ENCODE peak calls at places on chromosomes 11 and 22, in six cellular contexts. One of them, this sample, is unnamed.

GRCh38 chr11:106031210-106031845 is 9.3 kb upstream of the MSANTD4 start:
- DNase-seq in EH: no peak
- DNase-seq in astrocyte of the spinal cord: no peak
- DNase-seq in NCI-H748 treated with DMSO at 0.1 percent for 48 hours: no peak
- DNase-seq in esophagus squamous epithelium: no peak
- DNase-seq in germinal center: no peak
- DNase-seq in this sample: peak

GRCh38 chr11:66891849-66892660 is 35.2 kb downstream of the LRFN4 start:
- DNase-seq in esophagus squamous epithelium: no peak
- DNase-seq in germinal center: no peak
- DNase-seq in NCI-H748 treated with DMSO at 0.1 percent for 48 hours: no peak
- DNase-seq in astrocyte of the spinal cord: peak
- DNase-seq in EH: peak
- DNase-seq in this sample: peak

GRCh38 chr11:120882237-120882636 is 141.7 kb upstream of the TBCEL start:
- DNase-seq in astrocyte of the spinal cord: no peak
- DNase-seq in EH: no peak
- DNase-seq in NCI-H748 treated with DMSO at 0.1 percent for 48 hours: no peak
- DNase-seq in germinal center: no peak
- DNase-seq in esophagus squamous epithelium: no peak
- DNase-seq in this sample: no peak

GRCh38 chr11:1202154-1202775 is 20.6 kb upstream of the MUC5B start:
- DNase-seq in NCI-H748 treated with DMSO at 0.1 percent for 48 hours: no peak
- DNase-seq in esophagus squamous epithelium: no peak
- DNase-seq in germinal center: no peak
- DNase-seq in EH: no peak
- DNase-seq in astrocyte of the spinal cord: no peak
- DNase-seq in this sample: no peak

GRCh38 chr11:116840224-116840745 is 2.9 kb upstream of the APOA1 start:
- DNase-seq in astrocyte of the spinal cord: no peak
- DNase-seq in germinal center: no peak
- DNase-seq in esophagus squamous epithelium: no peak
- DNase-seq in NCI-H748 treated with DMSO at 0.1 percent for 48 hours: no peak
- DNase-seq in EH: peak
- DNase-seq in this sample: no peak

GRCh38 chr11:69053169-69053477 is 4.4 kb downstream of the TPCN2 start:
- DNase-seq in esophagus squamous epithelium: no peak
- DNase-seq in germinal center: no peak
- DNase-seq in EH: no peak
- DNase-seq in NCI-H748 treated with DMSO at 0.1 percent for 48 hours: no peak
- DNase-seq in astrocyte of the spinal cord: no peak
- DNase-seq in this sample: no peak

GRCh38 chr11:48052183-48053040 is 72.1 kb downstream of the PTPRJ start:
- DNase-seq in astrocyte of the spinal cord: peak
- DNase-seq in esophagus squamous epithelium: no peak
- DNase-seq in EH: peak
- DNase-seq in NCI-H748 treated with DMSO at 0.1 percent for 48 hours: no peak
- DNase-seq in germinal center: no peak
- DNase-seq in this sample: no peak

GRCh38 chr11:127506647-127507046 is 506.1 kb upstream of the KIRREL3 start:
- DNase-seq in astrocyte of the spinal cord: no peak
- DNase-seq in NCI-H748 treated with DMSO at 0.1 percent for 48 hours: no peak
- DNase-seq in germinal center: no peak
- DNase-seq in esophagus squamous epithelium: no peak
- DNase-seq in EH: no peak
- DNase-seq in this sample: no peak

GRCh38 chr11:19428206-19429001 is 187.7 kb upstream of the E2F8 start:
- DNase-seq in germinal center: no peak
- DNase-seq in astrocyte of the spinal cord: no peak
- DNase-seq in esophagus squamous epithelium: no peak
- DNase-seq in NCI-H748 treated with DMSO at 0.1 percent for 48 hours: no peak
- DNase-seq in EH: no peak
- DNase-seq in this sample: no peak

GRCh38 chr11:34604909-34605308 is 16.0 kb upstream of the EHF start:
- DNase-seq in EH: no peak
- DNase-seq in astrocyte of the spinal cord: no peak
- DNase-seq in germinal center: no peak
- DNase-seq in NCI-H748 treated with DMSO at 0.1 percent for 48 hours: no peak
- DNase-seq in esophagus squamous epithelium: no peak
- DNase-seq in this sample: no peak

GRCh38 chr22:33838644-33839043 is 81.6 kb downstream of the LARGE1 start:
- DNase-seq in EH: peak
- DNase-seq in esophagus squamous epithelium: no peak
- DNase-seq in astrocyte of the spinal cord: no peak
- DNase-seq in NCI-H748 treated with DMSO at 0.1 percent for 48 hours: no peak
- DNase-seq in germinal center: no peak
- DNase-seq in this sample: no peak

GRCh38 chr11:10413268-10413667 is 41.8 kb upstream of the AMPD3 start:
- DNase-seq in EH: peak
- DNase-seq in esophagus squamous epithelium: no peak
- DNase-seq in astrocyte of the spinal cord: no peak
- DNase-seq in germinal center: no peak
- DNase-seq in NCI-H748 treated with DMSO at 0.1 percent for 48 hours: no peak
- DNase-seq in this sample: peak

GRCh38 chr11:36432093-36432469 is 78.0 kb downstream of the TRAF6 start:
- DNase-seq in NCI-H748 treated with DMSO at 0.1 percent for 48 hours: no peak
- DNase-seq in esophagus squamous epithelium: no peak
- DNase-seq in astrocyte of the spinal cord: no peak
- DNase-seq in germinal center: no peak
- DNase-seq in EH: no peak
- DNase-seq in this sample: no peak

GRCh38 chr11:11171285-11171684 is 181.8 kb downstream of the CSNK2A3 start:
- DNase-seq in esophagus squamous epithelium: no peak
- DNase-seq in NCI-H748 treated with DMSO at 0.1 percent for 48 hours: no peak
- DNase-seq in EH: peak
- DNase-seq in astrocyte of the spinal cord: peak
- DNase-seq in germinal center: no peak
- DNase-seq in this sample: no peak

GRCh38 chr22:38570841-38571364 is 920 bp upstream of the DMC1 start:
- DNase-seq in NCI-H748 treated with DMSO at 0.1 percent for 48 hours: peak
- DNase-seq in esophagus squamous epithelium: no peak
- DNase-seq in astrocyte of the spinal cord: peak
- DNase-seq in EH: no peak
- DNase-seq in germinal center: peak
- DNase-seq in this sample: peak

GRCh38 chr11:120568572-120569307 is 57.2 kb downstream of the GRIK4 start:
- DNase-seq in germinal center: no peak
- DNase-seq in esophagus squamous epithelium: no peak
- DNase-seq in astrocyte of the spinal cord: no peak
- DNase-seq in NCI-H748 treated with DMSO at 0.1 percent for 48 hours: no peak
- DNase-seq in EH: no peak
- DNase-seq in this sample: no peak

GRCh38 chr11:48095779-48096470 is 115.6 kb downstream of the PTPRJ start:
- DNase-seq in astrocyte of the spinal cord: no peak
- DNase-seq in esophagus squamous epithelium: no peak
- DNase-seq in germinal center: no peak
- DNase-seq in EH: peak
- DNase-seq in NCI-H748 treated with DMSO at 0.1 percent for 48 hours: no peak
- DNase-seq in this sample: no peak

GRCh38 chr11:10908215-10908990 is 50.5 kb upstream of the ZBED5 start:
- DNase-seq in germinal center: no peak
- DNase-seq in astrocyte of the spinal cord: peak
- DNase-seq in NCI-H748 treated with DMSO at 0.1 percent for 48 hours: no peak
- DNase-seq in EH: peak
- DNase-seq in esophagus squamous epithelium: no peak
- DNase-seq in this sample: no peak

GRCh38 chr11:123640029-123640428 is 14.4 kb downstream of the SCN3B start:
- DNase-seq in EH: no peak
- DNase-seq in astrocyte of the spinal cord: no peak
- DNase-seq in germinal center: no peak
- DNase-seq in esophagus squamous epithelium: no peak
- DNase-seq in NCI-H748 treated with DMSO at 0.1 percent for 48 hours: no peak
- DNase-seq in this sample: no peak

GRCh38 chr11:130531061-130531460 is 82.6 kb downstream of the ADAMTS15 start:
- DNase-seq in astrocyte of the spinal cord: peak
- DNase-seq in EH: no peak
- DNase-seq in NCI-H748 treated with DMSO at 0.1 percent for 48 hours: no peak
- DNase-seq in germinal center: no peak
- DNase-seq in esophagus squamous epithelium: no peak
- DNase-seq in this sample: no peak

GRCh38 chr11:19970944-19971343 is 189.3 kb downstream of the DBX1 start:
- DNase-seq in NCI-H748 treated with DMSO at 0.1 percent for 48 hours: no peak
- DNase-seq in esophagus squamous epithelium: no peak
- DNase-seq in germinal center: no peak
- DNase-seq in astrocyte of the spinal cord: no peak
- DNase-seq in EH: no peak
- DNase-seq in this sample: no peak

GRCh38 chr11:65891180-65892136 is 985 bp downstream of the CCDC85B start:
- DNase-seq in EH: peak
- DNase-seq in NCI-H748 treated with DMSO at 0.1 percent for 48 hours: peak
- DNase-seq in germinal center: no peak
- DNase-seq in esophagus squamous epithelium: no peak
- DNase-seq in astrocyte of the spinal cord: peak
- DNase-seq in this sample: peak

This sample was measured in RKO.